ENCODE peak calls at places on chromosomes 16 and 17, in five cellular contexts. I is kidney, N is cardiac fibroblast, Z is stomach, V is Panc1. E is an unnamed sample.
A peak's percentile ranks its signal among the peaks of the same experiment; 100 is the strongest.

GRCh38 chr17:40819528-40820125 is 2.8 kb downstream of the KRT10 start:
- DNase-seq in I (no peak), N (peak; percentile 44), Z (no peak), V (no peak), E (peak; percentile 6)

GRCh38 chr16:2784536-2785100 is 2.7 kb downstream of the PRSS33 start:
- DNase-seq in I (no peak), N (no peak), Z (no peak), V (no peak), E (no peak)

GRCh38 chr16:11797957-11798299 is 870 bp upstream of the ZC3H7A start:
- DNase-seq in I (no peak), N (peak; percentile 33), Z (no peak), V (no peak), E (peak; percentile 29)

GRCh38 chr16:66913081-66913480 is 5.6 kb downstream of the CDH16 start:
- DNase-seq in I (peak; percentile 38), N (no peak), Z (no peak), V (no peak), E (no peak)

GRCh38 chr16:30658731-30659506 is 688 bp downstream of the FBRS start:
- DNase-seq in I (peak; percentile 96), N (peak; percentile 98), Z (peak; percentile 73), V (no peak), E (no peak)

GRCh38 chr17:59093702-59094231 is 12.9 kb downstream of the TRIM37 start:
- DNase-seq in I (no peak), N (peak; percentile 98), Z (no peak), V (no peak), E (peak; percentile 37)

GRCh38 chr16:15523092-15523541 is 88.7 kb downstream of the BMERB1 start:
- DNase-seq in I (no peak), N (no peak), Z (no peak), V (no peak), E (no peak)

GRCh38 chr17:63842540-63843386 is at the start of gene SMARCD2:
- DNase-seq in I (peak; percentile 100), N (peak; percentile 99), Z (peak; percentile 99), V (peak; percentile 77), E (peak; percentile 99)

GRCh38 chr17:72460711-72461110 is 339.9 kb downstream of the SOX9 start:
- DNase-seq in I (no peak), N (no peak), Z (peak; percentile 35), V (no peak), E (no peak)

GRCh38 chr17:40355123-40355803 is 9.3 kb downstream of the GJD3 start:
- DNase-seq in I (peak; percentile 90), N (peak; percentile 61), Z (peak; percentile 80), V (no peak), E (peak; percentile 81)

GRCh38 chr17:83189673-83190385 is 110.4 kb downstream of the METRNL start:
- DNase-seq in I (peak; percentile 72), N (peak; percentile 49), Z (peak; percentile 78), V (no peak), E (peak; percentile 3)

GRCh38 chr17:145671-146541 is 8.5 kb downstream of the SCGB1C2 start:
- DNase-seq in I (peak; percentile 72), N (no peak), Z (peak; percentile 15), V (no peak), E (peak; percentile 11)

GRCh38 chr17:40554646-40555295 is 10.5 kb downstream of the CCR7 start:
- DNase-seq in I (no peak), N (no peak), Z (peak; percentile 21), V (no peak), E (peak; percentile 6)

GRCh38 chr16:87252269-87252970 is 64.8 kb downstream of the C16orf95 start:
- DNase-seq in I (no peak), N (peak; percentile 10), Z (no peak), V (no peak), E (no peak)

GRCh38 chr17:27491713-27492190 is 35.5 kb downstream of the KSR1 start:
- DNase-seq in I (no peak), N (no peak), Z (no peak), V (no peak), E (peak; percentile 37)

GRCh38 chr16:1825864-1826690 is 548 bp downstream of the HAGH start:
- DNase-seq in I (peak; percentile 76), N (no peak), Z (peak; percentile 63), V (no peak), E (peak; percentile 74)

GRCh38 chr17:12548558-12548957 is 117.1 kb upstream of the MYOCD start:
- DNase-seq in I (no peak), N (no peak), Z (no peak), V (no peak), E (no peak)

GRCh38 chr16:54282202-54282922 is 4.2 kb downstream of the IRX3 start:
- DNase-seq in I (peak; percentile 86), N (no peak), Z (peak; percentile 71), V (no peak), E (peak; percentile 59)

GRCh38 chr17:4944554-4945175 is 3.7 kb downstream of the PFN1 start:
- DNase-seq in I (no peak), N (no peak), Z (no peak), V (no peak), E (no peak)

GRCh38 chr17:4944163-4944553 is 4.1 kb downstream of the RNF167 start:
- DNase-seq in I (no peak), N (no peak), Z (no peak), V (no peak), E (no peak)

GRCh38 chr17:4945944-4946280 is 2.4 kb downstream of the PFN1 start:
- DNase-seq in I (no peak), N (no peak), Z (no peak), V (no peak), E (no peak)

GRCh38 chr17:4946312-4946976 is 1.9 kb downstream of the PFN1 start:
- DNase-seq in I (no peak), N (no peak), Z (no peak), V (no peak), E (no peak)

DNA sequence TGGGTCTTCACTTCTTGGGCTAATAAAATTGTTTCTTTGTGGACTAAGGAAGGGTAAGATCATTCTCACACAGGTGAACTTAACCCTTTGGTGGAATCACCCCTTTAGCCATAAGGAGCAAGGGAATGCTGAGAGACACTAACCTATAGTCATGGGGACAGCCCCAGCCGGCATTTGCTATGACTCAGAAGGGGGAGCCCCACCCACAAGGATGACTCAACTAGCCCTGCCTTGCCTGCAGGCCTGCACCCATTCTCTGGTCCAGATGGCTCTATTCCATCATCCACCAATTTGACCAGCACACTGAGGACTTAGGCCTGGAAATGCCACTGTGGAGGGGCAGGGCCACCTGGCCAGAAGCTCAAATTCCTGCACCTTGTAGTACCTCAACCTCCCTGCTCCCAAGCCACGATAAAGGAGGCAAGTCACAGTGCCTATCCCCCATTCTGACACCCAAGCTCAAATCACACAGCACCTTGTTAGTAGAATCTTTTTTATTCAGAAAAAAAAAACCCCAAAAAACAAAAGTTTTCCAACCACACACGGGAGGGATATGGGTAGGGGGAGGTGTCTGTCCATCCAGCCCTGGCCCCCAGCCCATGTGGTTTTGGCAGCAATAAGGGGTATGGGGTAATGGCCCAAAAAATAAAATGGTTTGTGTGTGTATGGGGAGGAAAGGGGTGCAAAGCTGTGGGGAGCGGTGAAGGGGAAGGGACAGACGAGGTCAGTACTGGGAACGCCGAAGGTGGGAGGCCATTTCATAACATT is 3.0 kb downstream of the PFN1 start:
- DNase-seq in I (peak; percentile 87), N (peak; percentile 96), Z (peak; percentile 79), V (peak; percentile 83), E (peak; percentile 81)
- H3K4me3 ChIP-seq in I (no peak overlapping the region), N (peak overlapping the region; percentile 98), Z (peak overlapping the region; percentile 100), V (peak overlapping the region; percentile 85), E (no peak overlapping the region)

GRCh38 chr16:85026696-85027095 is 899 bp upstream of the KIAA0513 start:
- DNase-seq in I (no peak), N (no peak), Z (no peak), V (no peak), E (no peak)
- H3K4me3 ChIP-seq in I (peak overlapping the region; percentile 95), N (peak overlapping the region; percentile 77), Z (peak overlapping the region; percentile 79), V (peak overlapping the region; percentile 75), E (no peak overlapping the region)

GRCh38 chr16:68960910-68961309 is 117.6 kb downstream of the TANGO6 start:
- DNase-seq in I (no peak), N (no peak), Z (no peak), V (no peak), E (no peak)

GRCh38 chr16:68961778-68962402 is 118.6 kb downstream of the TANGO6 start:
- DNase-seq in I (no peak), N (peak; percentile 41), Z (no peak), V (no peak), E (no peak)
- H3K4me3 ChIP-seq in I (no peak overlapping the region), N (no peak overlapping the region), Z (no peak overlapping the region), V (no peak overlapping the region), E (no peak overlapping the region)

GRCh38 chr16:675884-676564 is 553 bp downstream of the RHBDL1 start:
- DNase-seq in I (no peak), N (no peak), Z (no peak), V (no peak), E (no peak)

GRCh38 chr16:678209-678857 is 1.9 kb upstream of the STUB1 start:
- DNase-seq in I (no peak), N (no peak), Z (no peak), V (no peak), E (no peak)

GRCh38 chr16:678858-679807 is 1.1 kb upstream of the STUB1 start:
- DNase-seq in I (peak; percentile 94), N (peak; percentile 36), Z (peak; percentile 76), V (no peak), E (peak; percentile 77)

GRCh38 chr16:676565-677297 is 1.3 kb downstream of the RHBDL1 start:
- DNase-seq in I (no peak), N (no peak), Z (peak; percentile 83), V (no peak), E (no peak)

DNA sequence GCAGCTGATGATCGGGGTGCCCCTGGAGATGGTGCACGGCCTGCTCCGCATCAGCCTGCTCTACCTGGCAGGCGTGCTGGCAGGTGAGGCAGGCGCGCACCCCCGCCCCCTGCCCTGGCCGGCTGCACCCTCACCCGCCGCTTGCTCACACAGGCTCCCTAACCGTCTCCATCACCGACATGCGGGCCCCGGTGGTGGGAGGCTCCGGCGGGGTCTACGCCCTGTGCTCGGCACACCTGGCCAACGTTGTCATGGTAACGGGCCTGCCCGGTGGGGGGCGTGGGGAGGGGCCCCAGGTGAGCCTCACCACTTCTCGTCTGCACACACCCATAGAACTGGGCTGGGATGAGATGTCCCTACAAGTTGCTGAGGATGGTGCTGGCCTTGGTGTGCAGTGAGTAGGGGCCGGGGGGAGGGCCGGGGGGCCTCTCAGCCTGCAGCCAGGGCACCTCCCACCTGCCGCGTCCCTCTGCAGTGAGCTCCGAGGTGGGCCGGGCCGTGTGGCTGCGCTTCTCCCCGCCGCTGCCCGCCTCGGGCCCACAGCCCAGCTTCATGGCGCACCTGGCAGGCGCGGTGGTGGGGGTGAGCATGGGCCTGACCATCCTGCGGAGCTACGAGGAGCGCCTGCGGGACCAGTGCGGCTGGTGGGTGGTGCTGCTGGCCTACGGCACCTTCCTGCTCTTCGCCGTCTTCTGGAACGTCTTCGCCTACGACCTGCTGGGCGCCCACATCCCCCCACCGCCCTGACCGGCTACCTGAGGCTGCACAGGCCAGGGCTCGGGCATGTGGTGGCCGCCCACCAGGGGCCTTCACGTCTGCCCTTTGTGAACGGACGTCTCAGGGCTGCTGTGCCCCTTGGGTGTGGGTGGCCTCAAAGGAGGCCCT is 2.1 kb downstream of the RHBDL1 start:
- DNase-seq in I (no peak), N (no peak), Z (no peak), V (no peak), E (no peak)
- H3K4me3 ChIP-seq in I (no peak overlapping the region), N (no peak overlapping the region), Z (no peak overlapping the region), V (no peak overlapping the region), E (no peak overlapping the region)

DNA sequence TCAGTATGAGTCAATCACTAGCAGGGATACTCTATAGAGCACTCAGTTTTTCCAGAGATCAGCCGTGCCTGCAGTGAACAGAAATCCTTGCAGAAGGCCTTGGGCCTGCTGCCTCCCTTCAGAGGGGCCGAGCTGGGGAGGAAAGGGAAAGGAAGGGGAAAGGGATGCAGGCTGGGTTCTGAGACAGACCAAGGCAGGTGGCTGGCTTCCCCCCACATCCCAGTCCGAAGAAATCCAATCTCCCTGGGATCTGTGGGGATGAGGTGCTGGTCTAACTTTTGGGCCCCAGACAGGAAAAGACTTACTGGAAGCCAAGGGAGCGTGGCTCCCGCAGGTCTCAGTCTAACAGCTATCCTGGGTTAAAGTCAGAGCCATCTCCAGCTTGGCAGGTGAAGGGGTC is 25.2 kb downstream of the SRL start:
- DNase-seq in I (no peak), N (no peak), Z (no peak), V (no peak), E (no peak)
- H3K4me3 ChIP-seq in I (no peak overlapping the region), N (no peak overlapping the region), Z (no peak overlapping the region), V (no peak overlapping the region), E (no peak overlapping the region)